ENCODE peak calls at places on chromosome 1, in ten cellular contexts. One of them, this sample, is unnamed.

GRCh38 chr1:158067651-158068050 is 74.2 kb downstream of the KIRREL1 start:
- DNase-seq in GM23248: peak
- DNase-seq in dorsolateral prefrontal cortex: no peak
- DNase-seq in pancreas: no peak
- DNase-seq in tibial nerve: no peak
- DNase-seq in PC-9: no peak
- DNase-seq in aorta: no peak
- DNase-seq in GM23338: no peak
- DNase-seq in breast epithelium: no peak
- DNase-seq in Panc1: no peak
- DNase-seq in this sample: no peak

GRCh38 chr1:15712158-15712557 is 23.9 kb upstream of the SLC25A34 start:
- DNase-seq in dorsolateral prefrontal cortex: no peak
- DNase-seq in Panc1: no peak
- DNase-seq in pancreas: no peak
- DNase-seq in breast epithelium: no peak
- DNase-seq in GM23248: no peak
- DNase-seq in aorta: no peak
- DNase-seq in GM23338: no peak
- DNase-seq in PC-9: no peak
- DNase-seq in tibial nerve: no peak
- DNase-seq in this sample: no peak

GRCh38 chr1:110542730-110543129 is 23.8 kb upstream of the KCNA10 start:
- DNase-seq in GM23248: peak
- DNase-seq in aorta: no peak
- DNase-seq in Panc1: no peak
- DNase-seq in pancreas: no peak
- DNase-seq in GM23338: peak
- DNase-seq in dorsolateral prefrontal cortex: no peak
- DNase-seq in breast epithelium: no peak
- DNase-seq in PC-9: no peak
- DNase-seq in tibial nerve: no peak
- DNase-seq in this sample: no peak

GRCh38 chr1:24929876-24930702 is at the start of gene RUNX3:
- DNase-seq in Panc1: no peak
- DNase-seq in tibial nerve: no peak
- DNase-seq in dorsolateral prefrontal cortex: no peak
- DNase-seq in GM23248: peak
- DNase-seq in aorta: peak
- DNase-seq in GM23338: peak
- DNase-seq in breast epithelium: peak
- DNase-seq in pancreas: peak
- DNase-seq in PC-9: no peak
- DNase-seq in this sample: peak

GRCh38 chr1:145992502-145992936 is 3.9 kb downstream of the TXNIP start:
- DNase-seq in aorta: no peak
- DNase-seq in pancreas: peak
- DNase-seq in GM23338: no peak
- DNase-seq in dorsolateral prefrontal cortex: no peak
- DNase-seq in GM23248: no peak
- DNase-seq in tibial nerve: no peak
- DNase-seq in Panc1: no peak
- DNase-seq in PC-9: no peak
- DNase-seq in breast epithelium: no peak
- DNase-seq in this sample: no peak

GRCh38 chr1:100134872-100135271 is 1.9 kb downstream of the TRMT13 start:
- DNase-seq in Panc1: no peak
- DNase-seq in GM23248: no peak
- DNase-seq in aorta: no peak
- DNase-seq in tibial nerve: no peak
- DNase-seq in PC-9: no peak
- DNase-seq in breast epithelium: no peak
- DNase-seq in pancreas: no peak
- DNase-seq in GM23338: no peak
- DNase-seq in dorsolateral prefrontal cortex: no peak
- DNase-seq in this sample: no peak

GRCh38 chr1:185244015-185244747 is 72.9 kb downstream of the IVNS1ABP start:
- DNase-seq in GM23248: peak
- DNase-seq in dorsolateral prefrontal cortex: peak
- DNase-seq in aorta: no peak
- DNase-seq in pancreas: no peak
- DNase-seq in Panc1: no peak
- DNase-seq in GM23338: no peak
- DNase-seq in tibial nerve: no peak
- DNase-seq in breast epithelium: no peak
- DNase-seq in PC-9: no peak
- DNase-seq in this sample: no peak

GRCh38 chr1:233406339-233406960 is 78.9 kb downstream of the MAP3K21 start:
- DNase-seq in GM23248: no peak
- DNase-seq in PC-9: no peak
- DNase-seq in breast epithelium: no peak
- DNase-seq in Panc1: no peak
- DNase-seq in aorta: no peak
- DNase-seq in GM23338: no peak
- DNase-seq in tibial nerve: no peak
- DNase-seq in pancreas: no peak
- DNase-seq in dorsolateral prefrontal cortex: no peak
- DNase-seq in this sample: no peak

GRCh38 chr1:4044967-4045366 is 144.9 kb upstream of the C1orf174 start:
- DNase-seq in GM23248: no peak
- DNase-seq in aorta: peak
- DNase-seq in dorsolateral prefrontal cortex: no peak
- DNase-seq in Panc1: no peak
- DNase-seq in breast epithelium: no peak
- DNase-seq in GM23338: no peak
- DNase-seq in tibial nerve: no peak
- DNase-seq in pancreas: no peak
- DNase-seq in PC-9: no peak
- DNase-seq in this sample: no peak

DNA sequence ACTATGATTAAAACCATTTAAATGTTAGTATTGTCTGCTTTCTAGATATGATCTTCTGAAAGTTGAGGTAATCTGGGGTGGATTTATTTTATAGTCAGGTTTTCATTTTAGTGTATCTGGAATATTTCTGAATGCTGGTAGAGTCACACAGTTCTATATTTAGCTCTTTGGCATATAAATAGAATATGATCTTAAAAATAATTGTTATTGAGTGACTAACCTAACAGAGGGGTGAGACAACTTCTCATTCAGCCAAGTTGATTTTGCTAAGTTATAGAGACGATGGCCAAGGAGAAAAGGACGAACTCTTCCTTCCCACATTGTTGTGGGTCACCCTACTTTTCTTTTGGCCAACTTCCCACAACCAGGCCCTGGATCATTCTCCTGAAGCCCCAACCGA is 7.2 kb upstream of the MT1HL1 start:
- DNase-seq in GM23248: no peak
- DNase-seq in tibial nerve: no peak
- DNase-seq in dorsolateral prefrontal cortex: no peak
- DNase-seq in breast epithelium: no peak
- DNase-seq in aorta: no peak
- DNase-seq in PC-9: no peak
- DNase-seq in GM23338: no peak
- DNase-seq in Panc1: no peak
- DNase-seq in pancreas: no peak
- DNase-seq in this sample: no peak
- H3K27ac ChIP-seq in GM23248: no peak
- H3K27ac ChIP-seq in tibial nerve: peak
- H3K27ac ChIP-seq in dorsolateral prefrontal cortex: no peak
- H3K27ac ChIP-seq in breast epithelium: no peak
- H3K27ac ChIP-seq in aorta: peak
- H3K27ac ChIP-seq in PC-9: no peak
- H3K27ac ChIP-seq in GM23338: no peak
- H3K27ac ChIP-seq in Panc1: no peak
- H3K27ac ChIP-seq in pancreas: no peak
- H3K27ac ChIP-seq in this sample: peak

DNA sequence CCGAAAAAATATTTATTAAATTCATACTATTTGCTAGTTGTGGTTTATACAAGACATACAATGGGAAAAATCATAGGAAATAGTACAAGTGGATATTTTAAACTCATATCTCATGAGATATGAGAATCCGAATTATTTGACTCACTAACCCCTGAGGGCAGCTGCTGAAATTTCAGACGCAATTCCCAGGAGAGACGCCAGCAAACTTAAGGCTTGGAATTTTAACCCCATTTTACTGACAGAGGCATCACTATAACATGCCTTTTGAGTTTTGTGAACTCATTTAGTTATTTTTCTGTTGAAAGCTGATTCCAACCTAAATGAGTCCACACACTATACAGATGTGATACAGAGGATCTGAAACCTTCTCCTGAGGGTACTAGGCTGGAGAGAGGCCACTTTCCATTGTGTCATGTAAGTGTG is 5.9 kb upstream of the MROH9 start:
- DNase-seq in Panc1: no peak
- DNase-seq in breast epithelium: no peak
- DNase-seq in pancreas: no peak
- DNase-seq in GM23338: peak
- DNase-seq in PC-9: no peak
- DNase-seq in aorta: no peak
- DNase-seq in tibial nerve: no peak
- DNase-seq in dorsolateral prefrontal cortex: no peak
- DNase-seq in GM23248: peak
- DNase-seq in this sample: no peak
- H3K4me3 ChIP-seq in Panc1: no peak
- H3K4me3 ChIP-seq in breast epithelium: peak
- H3K4me3 ChIP-seq in pancreas: no peak
- H3K4me3 ChIP-seq in GM23338: no peak
- H3K4me3 ChIP-seq in PC-9: no peak
- H3K4me3 ChIP-seq in aorta: no peak
- H3K4me3 ChIP-seq in tibial nerve: no peak
- H3K4me3 ChIP-seq in dorsolateral prefrontal cortex: no peak
- H3K4me3 ChIP-seq in GM23248: peak
- H3K4me3 ChIP-seq in this sample: peak

DNA sequence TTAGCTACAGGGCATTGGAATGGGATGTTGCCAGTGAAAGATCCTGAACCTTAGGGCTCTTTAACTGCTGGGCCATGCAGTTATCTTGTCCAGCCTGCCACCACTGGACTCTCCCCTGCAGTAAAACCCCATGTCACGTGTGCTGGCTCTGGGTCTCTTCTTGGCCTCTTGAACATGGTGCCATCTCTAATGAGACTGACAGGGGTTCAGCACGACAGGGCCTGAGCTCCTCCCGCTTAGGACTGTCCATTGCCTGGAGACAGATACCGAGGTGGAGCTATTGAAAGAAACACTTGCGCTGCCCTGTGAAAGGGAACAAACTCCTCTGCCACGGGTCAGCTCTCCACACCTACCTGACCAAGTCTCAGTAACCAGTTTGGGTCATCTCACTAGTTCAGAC is 66.2 kb downstream of the GNG12 start:
- DNase-seq in GM23338: no peak
- DNase-seq in Panc1: no peak
- DNase-seq in dorsolateral prefrontal cortex: no peak
- DNase-seq in tibial nerve: no peak
- DNase-seq in breast epithelium: no peak
- DNase-seq in aorta: no peak
- DNase-seq in pancreas: no peak
- DNase-seq in GM23248: no peak
- DNase-seq in PC-9: no peak
- DNase-seq in this sample: no peak
- H3K27ac ChIP-seq in GM23338: no peak
- H3K27ac ChIP-seq in Panc1: no peak
- H3K27ac ChIP-seq in dorsolateral prefrontal cortex: no peak
- H3K27ac ChIP-seq in tibial nerve: peak
- H3K27ac ChIP-seq in breast epithelium: no peak
- H3K27ac ChIP-seq in aorta: no peak
- H3K27ac ChIP-seq in pancreas: no peak
- H3K27ac ChIP-seq in GM23248: peak
- H3K27ac ChIP-seq in PC-9: no peak
- H3K27ac ChIP-seq in this sample: no peak

GRCh38 chr1:167601442-167602380 is 28.3 kb upstream of the RCSD1 start:
- DNase-seq in Panc1: no peak
- DNase-seq in tibial nerve: peak
- DNase-seq in GM23338: no peak
- DNase-seq in pancreas: no peak
- DNase-seq in PC-9: peak
- DNase-seq in GM23248: no peak
- DNase-seq in aorta: no peak
- DNase-seq in breast epithelium: peak
- DNase-seq in dorsolateral prefrontal cortex: no peak
- DNase-seq in this sample: peak
- H3K4me3 ChIP-seq in Panc1: no peak
- H3K4me3 ChIP-seq in tibial nerve: no peak
- H3K4me3 ChIP-seq in GM23338: no peak
- H3K4me3 ChIP-seq in pancreas: no peak
- H3K4me3 ChIP-seq in PC-9: no peak
- H3K4me3 ChIP-seq in GM23248: no peak
- H3K4me3 ChIP-seq in aorta: no peak
- H3K4me3 ChIP-seq in breast epithelium: no peak
- H3K4me3 ChIP-seq in dorsolateral prefrontal cortex: no peak
- H3K4me3 ChIP-seq in this sample: no peak

GRCh38 chr1:32333251-32333963 is 2.6 kb downstream of the MARCKSL1 start:
- DNase-seq in GM23338: no peak
- DNase-seq in GM23248: no peak
- DNase-seq in breast epithelium: no peak
- DNase-seq in PC-9: peak
- DNase-seq in dorsolateral prefrontal cortex: no peak
- DNase-seq in pancreas: no peak
- DNase-seq in aorta: no peak
- DNase-seq in tibial nerve: no peak
- DNase-seq in Panc1: no peak
- DNase-seq in this sample: no peak
- H3K27ac ChIP-seq in GM23338: peak
- H3K27ac ChIP-seq in GM23248: no peak
- H3K27ac ChIP-seq in breast epithelium: peak
- H3K27ac ChIP-seq in PC-9: peak
- H3K27ac ChIP-seq in dorsolateral prefrontal cortex: peak
- H3K27ac ChIP-seq in pancreas: no peak
- H3K27ac ChIP-seq in aorta: no peak
- H3K27ac ChIP-seq in tibial nerve: peak
- H3K27ac ChIP-seq in Panc1: peak
- H3K27ac ChIP-seq in this sample: no peak

DNA sequence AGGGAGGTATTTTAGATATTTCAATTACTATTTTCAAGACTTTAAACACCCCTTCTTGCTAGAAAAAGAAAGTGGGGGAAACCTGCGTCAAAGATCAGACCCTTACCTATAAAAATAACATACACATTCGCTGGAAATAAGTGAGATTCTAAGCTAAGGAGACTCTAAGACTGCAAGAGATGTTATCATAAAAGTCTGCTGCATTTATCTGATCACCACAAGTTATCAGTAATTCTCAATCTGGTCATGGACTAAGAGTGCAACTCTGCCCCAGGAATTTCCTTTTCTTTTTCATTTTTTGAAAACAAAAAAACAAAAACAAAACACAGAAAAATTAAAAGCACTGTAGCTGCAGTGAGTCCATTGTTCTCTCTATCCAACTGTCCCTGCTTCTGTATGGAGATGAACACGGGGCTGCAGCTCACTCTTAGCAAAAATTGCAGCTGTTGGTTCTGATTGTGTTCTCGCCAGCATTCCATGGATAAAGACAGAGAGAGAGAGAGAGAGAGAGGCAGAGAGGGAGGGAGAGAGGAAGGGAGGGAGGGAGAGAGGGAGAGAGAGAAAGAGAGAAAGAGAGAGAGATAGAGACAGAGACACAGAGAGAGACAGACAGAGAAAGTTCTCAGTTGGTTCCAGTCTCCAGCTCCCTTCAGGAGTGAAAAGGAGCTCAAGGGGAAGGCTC is 14.1 kb downstream of the XKR8 start:
- DNase-seq in GM23338: no peak
- DNase-seq in dorsolateral prefrontal cortex: no peak
- DNase-seq in aorta: no peak
- DNase-seq in breast epithelium: no peak
- DNase-seq in GM23248: no peak
- DNase-seq in pancreas: no peak
- DNase-seq in Panc1: no peak
- DNase-seq in PC-9: no peak
- DNase-seq in tibial nerve: no peak
- DNase-seq in this sample: no peak
- H3K4me3 ChIP-seq in GM23338: no peak
- H3K4me3 ChIP-seq in dorsolateral prefrontal cortex: no peak
- H3K4me3 ChIP-seq in aorta: no peak
- H3K4me3 ChIP-seq in breast epithelium: no peak
- H3K4me3 ChIP-seq in GM23248: no peak
- H3K4me3 ChIP-seq in pancreas: no peak
- H3K4me3 ChIP-seq in Panc1: no peak
- H3K4me3 ChIP-seq in PC-9: no peak
- H3K4me3 ChIP-seq in tibial nerve: no peak
- H3K4me3 ChIP-seq in this sample: no peak